ENCODE peak calls at places on chromosomes 3 and 15, in four cellular contexts. I is GM06990, S is cardiac muscle cell, K is brain microvascular endothelial cell. O is an unnamed sample. For H3K36me3, the result is how much of the 10 kb centered on the place peaks cover.

GRCh38 chr3:190780524-190780923 is 82.0 kb downstream of the GMNC start:
- DNase-seq in I (no peak), S (no peak), K (no peak), O (no peak)

GRCh38 chr15:84955089-84955848 is 26.4 kb upstream of the PDE8A start:
- DNase-seq in I (no peak), S (peak), K (peak), O (peak)

GRCh38 chr15:29668120-29668602 is 154.1 kb downstream of the TJP1 start:
- DNase-seq in I (no peak), S (peak), K (peak), O (peak)

GRCh38 chr3:197756704-197757103 is 7.0 kb downstream of the FYTTD1 start:
- DNase-seq in I (no peak), S (no peak), K (no peak), O (no peak)

GRCh38 chr15:29924750-29925149 is 102.5 kb upstream of the TJP1 start:
- DNase-seq in I (no peak), S (peak), K (peak), O (peak)

GRCh38 chr3:52715714-52716305 is 9.9 kb downstream of the SPCS1 start:
- DNase-seq in I (no peak), S (no peak), K (no peak), O (no peak)

GRCh38 chr3:115194461-115194860 is 47.4 kb upstream of the ZBTB20 start:
- DNase-seq in I (no peak), S (no peak), K (peak), O (no peak)

GRCh38 chr3:101179637-101180036 is 140.7 kb downstream of the IMPG2 start:
- DNase-seq in I (no peak), S (peak), K (peak), O (peak)

GRCh38 chr15:27826902-27827321 is 272.2 kb downstream of the OCA2 start:
- DNase-seq in I (no peak), S (peak), K (no peak), O (no peak)

GRCh38 chr3:72134989-72135451 is 350.1 kb upstream of the PROK2 start:
- DNase-seq in I (peak), S (no peak), K (no peak), O (no peak)

GRCh38 chr3:51974963-51975856 is at the start of gene ABHD14A:
- DNase-seq in I (peak), S (peak), K (no peak), O (peak)

GRCh38 chr15:98347001-98347400 is 301.3 kb upstream of the IGF1R start:
- DNase-seq in I (no peak), S (no peak), K (no peak), O (no peak)

GRCh38 chr15:55513125-55513524 is 5.1 kb upstream of the DNAAF4 start:
- DNase-seq in I (no peak), S (no peak), K (no peak), O (no peak)

GRCh38 chr15:55518641-55519040 is 10.6 kb upstream of the DNAAF4 start:
- DNase-seq in I (no peak), S (no peak), K (no peak), O (no peak)

GRCh38 chr15:55518009-55518408 is 10.0 kb upstream of the DNAAF4 start:
- DNase-seq in I (no peak), S (no peak), K (no peak), O (no peak)

GRCh38 chr15:55515991-55516776 is 8.2 kb upstream of the DNAAF4 start:
- DNase-seq in I (no peak), S (no peak), K (no peak), O (no peak)

GRCh38 chr15:55514414-55514850 is 6.4 kb upstream of the DNAAF4 start:
- DNase-seq in I (no peak), S (no peak), K (no peak), O (no peak)
- H3K36me3 ChIP-seq in I (under half), S (under half), K (under half), O (under half)

GRCh38 chr15:76333720-76334437 is 2.7 kb upstream of the ISL2 start:
- DNase-seq in I (no peak), S (no peak), K (no peak), O (no peak)
- TF ChIP-seq CTCF in I (peak), S (peak), K (peak), O (peak)

GRCh38 chr3:138082992-138083386 is 32.4 kb downstream of the DZIP1L start:
- DNase-seq in I (no peak), S (peak), K (peak), O (no peak)
- H3K36me3 ChIP-seq in I (under half), S (half or more), K (under half), O (under half)

GRCh38 chr15:91949361-91949760 is 95.9 kb downstream of the SLCO3A1 start:
- DNase-seq in I (no peak), S (no peak), K (no peak), O (no peak)

GRCh38 chr15:91950054-91950453 is 96.5 kb downstream of the SLCO3A1 start:
- DNase-seq in I (no peak), S (no peak), K (no peak), O (no peak)

GRCh38 chr15:91946914-91947313 is 93.4 kb downstream of the SLCO3A1 start:
- DNase-seq in I (no peak), S (no peak), K (no peak), O (no peak)

GRCh38 chr15:91947370-91947769 is 93.9 kb downstream of the SLCO3A1 start:
- DNase-seq in I (no peak), S (no peak), K (no peak), O (no peak)

DNA sequence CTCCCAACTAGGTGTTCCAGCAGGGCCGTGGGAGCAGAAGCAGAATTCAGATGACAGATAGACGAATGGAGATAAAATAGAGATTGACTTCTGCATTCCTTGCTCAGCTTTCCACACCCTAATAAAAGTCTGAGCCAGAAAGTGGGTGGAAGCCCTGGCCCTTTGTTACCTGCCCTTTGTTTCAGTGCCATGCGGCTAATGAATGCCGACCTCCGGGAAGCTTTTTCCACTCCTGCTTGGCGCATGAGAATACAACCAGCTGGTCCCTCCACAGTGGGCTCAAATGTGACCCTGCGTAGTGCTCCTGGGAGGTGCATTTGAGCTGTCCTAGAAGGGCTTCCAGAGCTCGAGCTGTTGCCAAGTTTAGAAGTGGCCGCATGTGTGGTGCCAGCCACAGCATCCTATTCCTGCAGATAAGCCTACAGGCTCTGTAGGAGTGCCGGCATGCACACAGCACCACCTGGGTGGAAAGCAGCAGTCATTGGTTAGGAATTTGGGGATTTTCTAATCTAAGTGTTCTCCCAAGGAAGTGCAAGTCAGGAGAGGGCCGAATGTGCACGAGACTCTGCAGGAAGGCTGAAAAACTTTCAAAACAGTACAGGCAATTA is 94.6 kb downstream of the SLCO3A1 start:
- DNase-seq in I (no peak), S (peak), K (no peak), O (no peak)
- TF ChIP-seq CTCF in I (no peak), S (no peak), K (no peak), O (no peak)

DNA sequence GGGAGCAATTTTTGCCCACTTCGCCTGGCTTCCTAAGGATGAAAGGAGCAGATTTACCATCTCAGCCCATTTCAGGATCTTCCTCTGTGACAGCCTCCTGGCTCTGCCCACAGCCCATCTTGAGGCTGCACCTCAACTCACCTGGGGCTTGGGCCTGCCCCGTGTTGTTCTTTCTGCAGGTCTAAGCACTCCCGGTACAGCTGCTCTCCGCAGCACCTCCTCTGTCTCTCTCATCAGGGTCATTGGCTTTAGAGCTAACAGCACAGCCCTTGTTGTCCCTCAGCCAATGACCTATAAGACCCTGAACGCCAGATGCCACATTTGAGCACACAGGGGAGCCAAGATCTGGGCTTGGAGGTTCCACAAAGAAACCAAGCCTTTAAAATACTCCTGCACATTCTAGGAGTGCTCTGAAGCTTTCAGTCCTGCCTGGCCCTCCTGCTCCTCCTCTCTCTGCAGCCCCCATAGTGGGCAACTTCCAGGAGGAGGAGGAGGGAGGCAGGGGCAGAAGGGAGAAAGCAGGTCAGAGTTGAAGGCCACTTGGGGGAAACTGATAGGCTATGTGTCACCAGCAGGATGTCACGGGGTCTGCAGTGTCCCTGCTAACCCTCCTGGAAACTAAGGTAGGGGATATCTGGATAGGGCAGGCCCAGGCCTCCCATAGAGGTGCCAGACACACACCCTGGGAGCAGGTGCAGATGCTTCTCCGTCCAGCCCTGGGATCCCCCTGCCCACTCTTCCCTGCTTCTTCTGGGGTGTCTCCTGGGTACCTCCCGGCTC is 115.6 kb downstream of the ETFA start:
- DNase-seq in I (no peak), S (no peak), K (no peak), O (no peak)
- H3K36me3 ChIP-seq in I (under half), S (under half), K (under half), O (under half)

DNA sequence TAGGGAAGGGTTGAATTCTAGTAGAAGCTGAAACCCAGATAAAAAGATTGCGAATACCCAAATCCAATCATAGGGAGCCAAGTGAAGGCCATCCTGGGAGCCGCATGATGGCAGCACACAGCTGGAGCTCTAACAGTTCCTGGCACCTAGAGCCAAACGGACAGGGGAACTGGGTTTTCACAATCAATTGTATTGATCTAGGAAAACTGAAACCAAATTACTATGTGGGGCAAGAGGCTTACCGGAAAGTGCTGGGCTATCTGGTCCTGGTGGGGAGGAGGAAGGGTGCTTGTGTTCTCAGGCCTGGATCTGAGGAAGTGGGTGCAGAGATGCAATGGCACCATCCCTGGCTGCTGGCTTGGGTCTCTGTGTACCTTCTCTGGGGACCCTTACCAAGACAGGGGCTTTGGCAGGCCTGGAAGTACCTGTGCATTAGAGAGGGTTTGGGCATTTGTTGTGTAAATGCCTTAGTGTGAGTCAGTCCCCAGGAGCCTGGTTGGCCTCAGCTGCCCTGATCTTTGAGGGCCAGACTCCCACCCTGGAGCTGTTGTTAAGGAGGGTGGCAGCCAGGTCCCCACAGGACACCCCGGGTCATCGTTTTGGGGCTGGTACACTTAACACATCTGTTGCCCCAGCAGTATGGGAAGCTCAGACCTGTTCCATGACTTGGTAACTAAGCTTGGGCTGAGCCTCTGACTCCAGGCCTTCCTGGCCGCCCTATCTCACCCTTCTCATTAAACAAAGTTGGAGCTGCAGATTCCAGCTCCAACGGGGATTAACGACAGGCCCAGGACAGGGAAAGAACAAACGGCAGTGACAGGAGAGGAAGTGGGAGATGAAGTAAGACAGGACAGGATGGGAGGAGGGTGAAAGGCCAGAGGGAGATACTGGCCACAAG is 8.9 kb upstream of the FURIN start:
- DNase-seq in I (no peak), S (peak), K (no peak), O (no peak)
- TF ChIP-seq CTCF in I (no peak), S (no peak), K (no peak), O (peak)